ENCODE peak calls at places on chromosomes 5 and 9, in six cellular contexts. Y is NCI-H1105; C is PC-9; Q is SHP77; O is cardiac septum; B is CD8-positive, alpha-beta memory T cell. G is an unnamed sample.

GRCh38 chr5:61675015-61675692 is 343.1 kb downstream of the ZSWIM6 start:
- DNase-seq in C (no peak), B (no peak), O (no peak), Q (no peak), Y (no peak), G (peak; percentile 68)

GRCh38 chr5:77266291-77266690 is 55.8 kb downstream of the PDE8B start:
- DNase-seq in O (no peak), Q (no peak), C (no peak), B (no peak), Y (no peak), G (no peak)

GRCh38 chr9:117682955-117683710 is 21.1 kb upstream of the TLR4 start:
- DNase-seq in Y (no peak), O (no peak), Q (no peak), B (no peak), C (no peak), G (no peak)

GRCh38 chr5:152568101-152568500 is 163.0 kb upstream of the NMUR2 start:
- DNase-seq in B (no peak), Y (no peak), O (no peak), C (no peak), Q (no peak), G (no peak)

GRCh38 chr9:32500768-32501167 is 25.2 kb downstream of the RIGI start:
- DNase-seq in Q (no peak), Y (no peak), C (no peak), B (no peak), O (no peak), G (no peak)

GRCh38 chr5:102296229-102296817 is at the start of gene SLCO4C1:
- DNase-seq in O (peak; percentile 95), Y (peak; percentile 67), Q (peak; percentile 92), C (peak; percentile 85), B (peak; percentile 67), G (peak; percentile 14)

GRCh38 chr5:134436523-134437339 is 25.1 kb upstream of the CDKN2AIPNL start:
- DNase-seq in Y (no peak), O (peak; percentile 80), B (peak; percentile 10), Q (peak; percentile 94), C (peak; percentile 84), G (no peak)

GRCh38 chr9:129676970-129677369 is 11.5 kb downstream of the PRRX2 start:
- DNase-seq in O (no peak), Y (no peak), C (no peak), B (no peak), Q (no peak), G (no peak)

GRCh38 chr9:101451498-101451897 is 15.9 kb upstream of the ALDOB start:
- DNase-seq in O (no peak), B (no peak), Q (no peak), Y (no peak), C (no peak), G (no peak)

GRCh38 chr9:96667363-96667728 is 12.2 kb upstream of the PRXL2C start:
- DNase-seq in O (no peak), Y (no peak), C (no peak), Q (no peak), B (no peak), G (no peak)

GRCh38 chr5:1366514-1366913 is 21.6 kb upstream of the CLPTM1L start:
- DNase-seq in Y (no peak), Q (no peak), B (no peak), C (no peak), O (no peak), G (peak; percentile 87)

GRCh38 chr9:92385953-92386352 is 18.4 kb downstream of the OGN start:
- DNase-seq in Y (no peak), Q (no peak), C (no peak), B (no peak), O (no peak), G (no peak)

GRCh38 chr9:36936498-36936831 is 97.6 kb downstream of the PAX5 start:
- DNase-seq in O (no peak), C (peak; percentile 23), B (no peak), Y (no peak), Q (no peak), G (no peak)

GRCh38 chr9:114038724-114039313 is 39.3 kb downstream of the AMBP start:
- DNase-seq in Y (no peak), B (no peak), Q (no peak), O (peak; percentile 9), C (no peak), G (no peak)